ENCODE peak calls at places on chromosomes 11 and 22, in eight cellular contexts. J is H4; P is HEK293T; I is NCI-H1417; R is activated CD4-positive, alpha-beta T cell treated with anti-CD3 and anti-CD28 coated beads for 4 hours; C is brain microvascular endothelial cell; E is nephron progenitor cell; S is fibroblast of lung. L is an unnamed sample.

GRCh38 chr11:20084921-20085814 is 75.1 kb downstream of the DBX1 start:
- DNase-seq in C (no peak), I (no peak), P (no peak), S (no peak), R (no peak), E (no peak), J (no peak), L (peak)

GRCh38 chr22:38335077-38335476 is 17.8 kb upstream of the CSNK1E start:
- DNase-seq in E (no peak), S (no peak), C (no peak), R (no peak), P (no peak), J (no peak), I (no peak), L (no peak)

GRCh38 chr22:29308791-29309262 is 2.4 kb downstream of the GAS2L1 start:
- DNase-seq in P (no peak), R (no peak), E (no peak), I (no peak), S (peak), J (peak), C (peak), L (no peak)

GRCh38 chr11:75492181-75492820 is 33.4 kb downstream of the GDPD5 start:
- DNase-seq in S (peak), J (peak), C (no peak), E (no peak), P (no peak), R (peak), I (no peak), L (peak)

GRCh38 chr11:55571828-55572227 is at the start of gene OR4C16:
- DNase-seq in S (no peak), E (no peak), R (no peak), I (no peak), C (no peak), J (no peak), P (no peak), L (no peak)

GRCh38 chr11:66353762-66354161 is 6.3 kb upstream of the B4GAT1 start:
- DNase-seq in C (no peak), S (no peak), E (no peak), P (no peak), I (no peak), J (no peak), R (no peak), L (no peak)

GRCh38 chr11:35009191-35009940 is 92.9 kb downstream of the PDHX start:
- DNase-seq in S (peak), E (no peak), C (no peak), J (peak), I (peak), R (no peak), P (peak), L (no peak)

GRCh38 chr11:32829680-32830412 is at the start of gene PRRG4:
- DNase-seq in I (peak), C (no peak), E (peak), R (no peak), J (peak), P (peak), S (peak), L (peak)

GRCh38 chr11:121435796-121436511 is 16.2 kb upstream of the SORL1 start:
- DNase-seq in E (no peak), R (no peak), C (no peak), J (no peak), S (no peak), I (no peak), P (no peak), L (no peak)

GRCh38 chr11:75490221-75491181 is 35.2 kb downstream of the GDPD5 start:
- DNase-seq in I (no peak), R (no peak), C (no peak), P (no peak), J (peak), S (peak), E (no peak), L (no peak)

GRCh38 chr11:69442012-69442806 is 39.3 kb upstream of the LINC01488 start:
- DNase-seq in I (no peak), E (no peak), S (peak), J (no peak), P (no peak), R (no peak), C (no peak), L (no peak)

GRCh38 chr22:32354360-32355351 is 3.0 kb upstream of the RFPL3 start:
- DNase-seq in C (peak), J (peak), E (no peak), P (no peak), S (peak), I (no peak), R (no peak), L (peak)

GRCh38 chr11:118757881-118758399 is 33.0 kb downstream of the DDX6 start:
- DNase-seq in J (no peak), P (no peak), S (no peak), R (no peak), E (no peak), I (no peak), C (no peak), L (no peak)

GRCh38 chr22:38262051-38262795 is 10.6 kb downstream of the TMEM184B start:
- DNase-seq in J (no peak), C (no peak), R (peak), P (peak), S (peak), I (no peak), E (no peak), L (peak)

GRCh38 chr11:124841186-124841585 is 24.0 kb upstream of the ROBO3 start:
- DNase-seq in R (no peak), J (no peak), S (peak), I (no peak), P (no peak), E (no peak), C (no peak), L (no peak)

GRCh38 chr11:73382747-73383146 is 6.5 kb downstream of the RELT start:
- DNase-seq in P (no peak), E (no peak), C (no peak), R (no peak), S (no peak), J (no peak), I (no peak), L (no peak)

GRCh38 chr11:133382217-133382746 is 150.0 kb downstream of the OPCML start:
- DNase-seq in S (peak), C (no peak), I (no peak), J (no peak), P (no peak), E (no peak), R (no peak), L (no peak)

GRCh38 chr11:75796091-75796435 is 18.9 kb upstream of the UVRAG start:
- DNase-seq in S (no peak), E (no peak), P (no peak), I (no peak), C (no peak), J (no peak), R (no peak), L (no peak)

GRCh38 chr22:32994921-32995320 is 63.3 kb downstream of the SYN3 start:
- DNase-seq in J (no peak), I (no peak), P (no peak), C (no peak), E (peak), R (no peak), S (no peak), L (no peak)

GRCh38 chr11:73274722-73275380 is 2.7 kb downstream of the P2RY6 start:
- DNase-seq in S (no peak), C (no peak), I (no peak), E (peak), P (no peak), R (no peak), J (no peak), L (no peak)

GRCh38 chr22:19687561-19688300 is 26.6 kb upstream of the SEPTIN5 start:
- DNase-seq in P (no peak), R (no peak), I (peak), C (no peak), J (no peak), S (no peak), E (no peak), L (no peak)

GRCh38 chr22:23243006-23243573 is 62.8 kb downstream of the BCR start:
- DNase-seq in R (peak), J (no peak), S (peak), C (no peak), E (peak), P (no peak), I (no peak), L (no peak)

GRCh38 chr11:115550291-115551059 is 46.3 kb upstream of the CADM1 start:
- DNase-seq in I (no peak), R (no peak), J (no peak), S (peak), E (no peak), P (no peak), C (no peak), L (peak)

GRCh38 chr11:130451261-130452019 is 3.0 kb downstream of the ADAMTS15 start:
- DNase-seq in C (peak), I (no peak), P (no peak), R (no peak), S (peak), J (no peak), E (no peak), L (no peak)

GRCh38 chr11:76257040-76257730 is 50.9 kb upstream of the WNT11 start:
- DNase-seq in J (no peak), S (no peak), C (no peak), P (no peak), E (no peak), R (no peak), I (peak), L (no peak)

GRCh38 chr11:78132475-78132874 is 7.0 kb downstream of the ALG8 start:
- DNase-seq in S (no peak), R (no peak), E (no peak), P (no peak), C (no peak), J (no peak), I (no peak), L (no peak)

GRCh38 chr22:24028533-24028932 is 17.4 kb downstream of the CABIN1 start:
- DNase-seq in C (no peak), J (no peak), I (no peak), P (no peak), E (no peak), R (no peak), S (no peak), L (no peak)

GRCh38 chr11:67438121-67438902 is 830 bp upstream of the PTPRCAP start:
- DNase-seq in E (no peak), C (no peak), P (no peak), R (peak), S (no peak), I (no peak), J (no peak), L (no peak)

GRCh38 chr11:73464347-73464746 is 88.1 kb downstream of the RELT start:
- DNase-seq in J (no peak), P (no peak), I (no peak), R (no peak), C (no peak), E (no peak), S (peak), L (peak)

GRCh38 chr22:39439170-39439569 is 17.6 kb upstream of the MGAT3 start:
- DNase-seq in E (no peak), R (no peak), J (peak), C (peak), S (peak), P (no peak), I (no peak), L (no peak)

GRCh38 chr22:17997456-17997855 is 26.9 kb downstream of the MICAL3 start:
- DNase-seq in R (no peak), P (no peak), I (no peak), S (peak), E (no peak), J (no peak), C (peak), L (no peak)

GRCh38 chr11:70397983-70398833 is at the start of gene CTTN:
- DNase-seq in C (peak), P (peak), S (peak), R (peak), J (peak), E (peak), I (peak), L (peak)

GRCh38 chr22:49234459-49234858 is 593.2 kb downstream of the BRD1 start:
- DNase-seq in I (no peak), R (no peak), C (no peak), J (no peak), P (no peak), E (no peak), S (no peak), L (no peak)

GRCh38 chr11:123760894-123761293 is 6.6 kb upstream of the OR6X1 start:
- DNase-seq in R (no peak), I (no peak), S (no peak), C (no peak), E (no peak), P (no peak), J (no peak), L (no peak)

GRCh38 chr11:5369793-5370192 is 13.8 kb upstream of the OR51M1 start:
- DNase-seq in P (no peak), I (no peak), E (peak), J (no peak), C (peak), S (no peak), R (no peak), L (peak)

GRCh38 chr11:415640-416041 is 842 bp upstream of the SIGIRR start:
- DNase-seq in I (no peak), P (no peak), R (no peak), S (no peak), E (no peak), C (no peak), J (no peak), L (no peak)

L was measured in DMS53.